ENCODE peak calls at places on chromosomes 16 and 17, in seven cellular contexts. I, J, N, S, C, T and A are unnamed samples.

GRCh38 chr16:71288570-71288889 is 672 bp downstream of the CMTR2 start:
- DNase-seq in S (no peak), C (no peak), T (no peak), I (peak), J (no peak), N (no peak), A (peak)

GRCh38 chr17:39659286-39660010 is 5.7 kb upstream of the TCAP start:
- DNase-seq in C (no peak), N (no peak), J (no peak), S (no peak), T (no peak), I (no peak), A (no peak)

GRCh38 chr17:48179071-48179945 is 71.7 kb downstream of the SNX11 start:
- DNase-seq in N (no peak), I (no peak), T (no peak), C (no peak), S (no peak), J (no peak), A (no peak)

GRCh38 chr16:80670170-80670865 is 129.5 kb downstream of the DYNLRB2 start:
- DNase-seq in I (no peak), S (no peak), T (no peak), C (no peak), N (no peak), J (no peak), A (no peak)

GRCh38 chr16:12387786-12388185 is 411.3 kb downstream of the SNX29 start:
- DNase-seq in J (no peak), I (no peak), N (no peak), C (no peak), S (no peak), T (no peak), A (no peak)

GRCh38 chr17:42783062-42783777 is 2.8 kb downstream of the WNK4 start:
- DNase-seq in I (no peak), N (no peak), S (no peak), C (peak), T (no peak), J (no peak), A (peak)

GRCh38 chr16:11783319-11784047 is 13.6 kb downstream of the ZC3H7A start:
- DNase-seq in I (no peak), S (no peak), T (no peak), N (peak), J (no peak), C (no peak), A (no peak)

GRCh38 chr16:81616321-81617020 is 162.6 kb upstream of the PLCG2 start:
- DNase-seq in S (peak), C (no peak), I (peak), J (no peak), N (peak), T (peak), A (peak)

GRCh38 chr17:28554565-28554964 is 2.1 kb upstream of the UNC119 start:
- DNase-seq in I (no peak), J (no peak), T (no peak), C (no peak), S (no peak), N (no peak), A (no peak)

GRCh38 chr17:64520359-64520758 is 13.6 kb downstream of the CEP95 start:
- DNase-seq in I (no peak), T (no peak), S (no peak), J (no peak), C (no peak), N (no peak), A (no peak)

GRCh38 chr17:27315322-27315721 is 21.4 kb downstream of the WSB1 start:
- DNase-seq in J (peak), N (peak), S (peak), C (peak), I (peak), T (peak), A (peak)

GRCh38 chr17:78266231-78266631 is 34.8 kb downstream of the TMEM235 start:
- DNase-seq in S (no peak), J (no peak), N (peak), I (no peak), T (no peak), C (no peak), A (no peak)

GRCh38 chr17:70525976-70526375 is 356.6 kb downstream of the KCNJ2 start:
- DNase-seq in I (no peak), J (no peak), N (peak), S (no peak), T (no peak), C (no peak), A (no peak)

DNA sequence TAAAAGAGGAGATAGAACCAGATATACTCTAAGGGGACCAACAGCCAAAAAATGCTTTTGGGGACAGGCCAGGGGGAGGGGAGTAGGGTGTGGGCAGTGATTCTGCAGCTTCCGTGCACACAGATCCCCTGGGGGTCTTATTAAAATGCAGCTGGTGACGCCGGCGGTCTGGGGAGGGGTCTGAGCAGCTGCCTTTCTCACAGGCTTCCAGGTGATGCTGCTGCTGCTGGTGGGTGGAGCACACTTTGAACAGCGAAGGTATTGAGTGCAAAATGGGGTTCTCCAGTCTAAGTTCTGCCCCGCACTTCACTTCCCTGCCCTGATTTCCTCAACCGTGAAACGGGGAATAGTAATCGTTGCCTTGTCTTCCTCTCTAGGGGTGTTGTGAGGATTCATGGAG is 46.4 kb upstream of the TBX2 start:
- DNase-seq in S (no peak), J (no peak), C (no peak), I (no peak), T (no peak), N (no peak), A (no peak)
- TF ChIP-seq CTCF in S (no peak), J (no peak), C (no peak), I (no peak), T (no peak), N (no peak), A (no peak)

GRCh38 chr17:21016826-21017225 is 26.0 kb downstream of the USP22 start:
- DNase-seq in J (no peak), N (no peak), I (no peak), C (no peak), S (no peak), T (no peak), A (no peak)
- TF ChIP-seq CTCF in J (no peak), N (no peak), I (no peak), C (no peak), S (no peak), T (no peak), A (no peak)

GRCh38 chr16:67283826-67284555 is 4.7 kb downstream of the PLEKHG4 start:
- DNase-seq in N (no peak), I (no peak), J (no peak), T (no peak), S (no peak), C (no peak), A (no peak)

GRCh38 chr16:67284699-67285646 is 5.6 kb downstream of the PLEKHG4 start:
- DNase-seq in N (peak), C (no peak), I (peak), S (no peak), J (no peak), T (peak), A (peak)

GRCh38 chr16:67282447-67282805 is 3.1 kb downstream of the PLEKHG4 start:
- DNase-seq in C (no peak), N (no peak), J (no peak), I (no peak), S (no peak), T (no peak), A (no peak)

GRCh38 chr16:67281536-67282446 is 2.5 kb downstream of the PLEKHG4 start:
- DNase-seq in C (no peak), T (no peak), I (no peak), N (no peak), S (no peak), J (no peak), A (no peak)

DNA sequence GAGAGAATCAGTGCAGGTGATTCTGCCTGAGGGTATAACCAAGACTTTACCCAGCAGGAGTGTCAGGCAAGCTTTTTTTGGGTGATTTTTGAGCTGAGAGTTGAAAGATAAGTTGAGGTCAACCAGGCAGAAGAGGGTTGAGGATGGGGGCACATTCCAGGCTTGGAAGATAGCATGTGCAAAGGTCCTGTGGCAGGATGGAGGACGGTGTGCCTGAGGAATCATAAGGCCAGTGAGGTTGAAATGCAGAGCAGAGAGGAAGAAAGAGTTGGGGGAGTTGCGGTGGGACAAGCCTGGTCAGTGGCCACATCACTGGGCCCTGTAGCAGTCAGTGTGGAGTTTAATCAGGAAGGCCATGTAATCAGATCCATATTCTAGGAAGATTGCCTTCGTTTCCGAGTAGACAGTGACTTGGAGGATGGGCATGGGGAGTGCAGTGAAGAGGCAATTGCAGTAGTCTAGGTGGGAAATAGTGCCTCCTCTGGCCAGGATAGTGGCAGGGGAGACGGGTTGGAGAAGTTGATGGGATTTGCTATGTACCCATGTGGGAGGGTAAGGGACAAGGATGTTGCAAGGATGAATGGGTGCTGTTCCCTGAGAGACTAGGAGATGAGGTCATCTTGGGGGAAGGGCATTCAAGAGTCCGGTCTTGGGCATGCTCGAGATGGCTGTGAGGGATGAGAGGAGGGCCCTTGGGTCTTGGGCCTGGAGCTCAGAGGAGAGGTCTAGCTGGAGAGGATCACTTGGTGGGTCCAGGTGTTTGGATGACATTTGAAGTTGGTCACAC is 3.9 kb downstream of the PLEKHG4 start:
- DNase-seq in N (no peak), C (no peak), T (no peak), I (no peak), S (no peak), J (no peak), A (peak)
- TF ChIP-seq CTCF in N (no peak), C (no peak), T (no peak), I (no peak), S (no peak), J (no peak), A (no peak)

GRCh38 chr17:33949100-33949499 is 306.0 kb upstream of the CCL2 start:
- DNase-seq in I (peak), N (no peak), S (no peak), C (no peak), J (no peak), T (no peak), A (no peak)
- TF ChIP-seq CTCF in I (peak), N (no peak), S (no peak), C (no peak), J (no peak), T (no peak), A (peak)

GRCh38 chr17:18320301-18320700 is 5.2 kb downstream of the SMCR8 start:
- DNase-seq in S (no peak), J (no peak), I (no peak), C (no peak), N (no peak), T (no peak), A (no peak)

GRCh38 chr17:18322522-18322921 is 7.4 kb downstream of the SMCR8 start:
- DNase-seq in N (no peak), C (no peak), J (no peak), I (no peak), T (no peak), S (no peak), A (no peak)

GRCh38 chr17:18323007-18323406 is 7.9 kb downstream of the SMCR8 start:
- DNase-seq in N (no peak), J (no peak), T (no peak), S (no peak), I (no peak), C (no peak), A (peak)

GRCh38 chr17:18319604-18320256 is 4.6 kb downstream of the SMCR8 start:
- DNase-seq in N (no peak), S (peak), I (peak), T (no peak), J (no peak), C (peak), A (peak)

GRCh38 chr17:18321309-18321708 is 6.2 kb downstream of the SMCR8 start:
- DNase-seq in J (no peak), C (no peak), S (no peak), I (peak), N (no peak), T (no peak), A (peak)
- TF ChIP-seq CTCF in J (peak), C (peak), S (no peak), I (peak), N (no peak), T (no peak), A (peak)

GRCh38 chr17:2418572-2418971 is 17.7 kb upstream of the MNT start:
- DNase-seq in I (no peak), N (no peak), J (no peak), T (peak), C (no peak), S (peak), A (no peak)

GRCh38 chr17:2414665-2415064 is 13.8 kb upstream of the MNT start:
- DNase-seq in S (no peak), J (peak), C (no peak), I (no peak), N (no peak), T (no peak), A (no peak)

GRCh38 chr17:2415081-2415480 is 14.2 kb upstream of the MNT start:
- DNase-seq in N (no peak), C (no peak), I (no peak), T (no peak), S (no peak), J (peak), A (no peak)

GRCh38 chr17:2419526-2419925 is 18.7 kb upstream of the MNT start:
- DNase-seq in C (no peak), I (no peak), T (no peak), S (no peak), J (no peak), N (no peak), A (peak)

DNA sequence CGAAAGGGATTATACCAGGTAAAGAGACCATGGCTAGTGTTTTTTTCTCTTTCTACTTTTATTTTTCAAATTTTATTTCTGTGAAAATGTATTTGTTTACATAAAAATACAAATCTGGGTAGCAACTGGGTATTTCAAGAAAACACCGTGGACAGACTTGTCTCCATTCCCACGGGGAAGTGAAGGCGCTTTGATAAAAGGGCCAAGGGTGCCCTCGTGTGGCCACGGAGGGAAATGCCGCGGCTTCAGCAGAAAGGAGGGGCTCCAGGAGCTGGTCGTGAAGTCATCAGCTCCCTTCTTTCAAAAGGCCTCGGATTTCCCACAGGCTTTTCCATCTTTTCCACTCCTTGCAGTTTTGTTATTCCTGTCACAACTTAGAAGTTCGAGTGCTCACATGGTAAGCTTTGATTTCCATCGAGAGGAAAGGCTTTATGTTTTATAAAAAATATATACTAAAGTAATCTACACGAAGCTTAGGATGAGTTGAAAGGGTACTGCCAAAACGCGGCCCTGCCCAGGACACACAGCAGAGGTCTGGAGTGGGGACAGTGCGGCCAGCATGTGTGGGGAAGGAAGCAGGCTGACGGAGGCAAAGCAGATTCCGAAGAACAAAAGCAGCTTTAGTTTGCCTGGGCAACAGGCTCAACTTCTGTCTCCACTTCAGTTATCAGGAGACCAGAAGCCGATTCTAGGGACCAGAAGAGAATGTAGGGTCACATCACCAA is 15.3 kb upstream of the MNT start:
- DNase-seq in I (peak), C (peak), J (peak), T (peak), S (peak), N (peak), A (peak)
- TF ChIP-seq CTCF in I (peak), C (peak), J (peak), T (peak), S (peak), N (peak), A (peak)